ENCODE peak calls at places on chromosomes 11 and 22, in four cellular contexts. V is transverse colon; E is psoas muscle; W is activated naive CD4-positive, alpha-beta T cell. F is an unnamed sample.

GRCh38 chr11:8258771-8259170 is 4.9 kb downstream of the LMO1 start:
- DNase-seq in V (no peak), E (no peak), W (no peak), F (no peak)

GRCh38 chr11:78851883-78852586 is 277.4 kb upstream of the NARS2 start:
- DNase-seq in V (peak), E (no peak), W (no peak), F (no peak)

GRCh38 chr11:19237813-19238212 is 2.9 kb downstream of the E2F8 start:
- DNase-seq in V (peak), E (no peak), W (no peak), F (no peak)

GRCh38 chr11:117932987-117933386 is 3.8 kb upstream of the TMPRSS13 start:
- DNase-seq in V (no peak), E (no peak), W (no peak), F (no peak)

GRCh38 chr11:104534268-104534667 is 364.0 kb downstream of the CASP12 start:
- DNase-seq in V (no peak), E (no peak), W (no peak), F (no peak)

GRCh38 chr11:46555269-46556054 is 38.4 kb downstream of the AMBRA1 start:
- DNase-seq in V (no peak), E (no peak), W (no peak), F (no peak)

GRCh38 chr11:113202431-113202830 is 112.0 kb upstream of the TTC12 start:
- DNase-seq in V (no peak), E (no peak), W (no peak), F (no peak)

GRCh38 chr11:18312663-18313420 is 9.1 kb downstream of the HPS5 start:
- DNase-seq in V (no peak), E (no peak), W (no peak), F (no peak)

GRCh38 chr11:121711900-121712424 is 259.2 kb upstream of the SORL1-AS1 start:
- DNase-seq in V (no peak), E (no peak), W (no peak), F (no peak)

GRCh38 chr22:22080270-22080669 is 97.7 kb upstream of the TOP3B start:
- DNase-seq in V (no peak), E (no peak), W (no peak), F (no peak)

GRCh38 chr11:107397357-107397756 is 60.3 kb downstream of the CWF19L2 start:
- DNase-seq in V (no peak), E (no peak), W (no peak), F (no peak)

GRCh38 chr11:61042537-61042936 is 59.8 kb upstream of the CD5 start:
- DNase-seq in V (no peak), E (no peak), W (no peak), F (no peak)

GRCh38 chr11:83364500-83365059 is 78.4 kb upstream of the CCDC90B start:
- DNase-seq in V (no peak), E (no peak), W (no peak), F (no peak)